ENCODE peak calls at places on chromosomes 12 and 14, in five cellular contexts. L is left colon, Z is esophagus squamous epithelium, D is NB4, U is AG08395. N is an unnamed sample.

GRCh38 chr14:105118646-105119409 is 49.7 kb downstream of the JAG2 start:
- DNase-seq in L (no peak), Z (no peak), U (no peak), D (no peak), N (no peak)

GRCh38 chr14:36241183-36241582 is 64.7 kb upstream of the PTCSC3 start:
- DNase-seq in L (no peak), Z (no peak), U (no peak), D (peak), N (peak)

GRCh38 chr14:20522332-20522731 is 17.0 kb downstream of the RNASE10 start:
- DNase-seq in U (no peak), L (no peak), D (peak), Z (no peak), N (no peak)

GRCh38 chr12:78490841-78491240 is 373.7 kb upstream of the SYT1 start:
- DNase-seq in Z (no peak), L (no peak), U (peak), D (no peak), N (no peak)

GRCh38 chr12:56188786-56189335 is 422 bp downstream of the SMARCC2 start:
- DNase-seq in U (no peak), Z (no peak), D (no peak), L (no peak), N (no peak)

GRCh38 chr12:53173085-53173715 is 7.3 kb upstream of the ZNF740 start:
- DNase-seq in D (no peak), U (peak), Z (no peak), L (no peak), N (no peak)

GRCh38 chr12:58537278-58537677 is 383.0 kb downstream of the LRIG3 start:
- DNase-seq in D (no peak), U (peak), L (no peak), Z (no peak), N (no peak)

GRCh38 chr14:61653507-61653906 is 41.8 kb upstream of the HIF1A start:
- DNase-seq in D (no peak), Z (no peak), L (no peak), U (peak), N (no peak)

GRCh38 chr14:105028251-105028927 is 7.5 kb upstream of the CDCA4 start:
- DNase-seq in U (peak), D (no peak), Z (no peak), L (no peak), N (no peak)

GRCh38 chr14:105375635-105376057 is 22.7 kb upstream of the TEX22 start:
- DNase-seq in D (peak), L (no peak), U (no peak), Z (no peak), N (peak)

GRCh38 chr14:64123241-64123956 is 170.8 kb downstream of the ESR2 start:
- DNase-seq in L (no peak), Z (no peak), U (no peak), D (no peak), N (no peak)

GRCh38 chr12:76300297-76300665 is 47.9 kb downstream of the BBS10 start:
- DNase-seq in L (no peak), D (no peak), U (no peak), Z (no peak), N (no peak)

GRCh38 chr14:104797112-104798044 is 1.8 kb upstream of the AKT1 start:
- DNase-seq in D (no peak), Z (no peak), L (peak), U (peak), N (no peak)

GRCh38 chr14:30519961-30520360 is 39.0 kb upstream of the G2E3 start:
- DNase-seq in D (no peak), Z (no peak), U (no peak), L (no peak), N (no peak)

GRCh38 chr14:59139324-59139723 is 49.1 kb upstream of the DAAM1 start:
- DNase-seq in U (no peak), D (no peak), L (no peak), Z (no peak), N (no peak)

GRCh38 chr14:54170301-54170700 is 213.7 kb upstream of the BMP4 start:
- DNase-seq in Z (no peak), L (no peak), U (no peak), D (no peak), N (no peak)

GRCh38 chr14:53896773-53897172 is 59.9 kb downstream of the BMP4 start:
- DNase-seq in L (no peak), U (peak), Z (no peak), D (no peak), N (no peak)

GRCh38 chr12:51430196-51430895 is 5.7 kb downstream of the SLC4A8 start:
- DNase-seq in U (no peak), L (no peak), Z (no peak), D (no peak), N (no peak)

GRCh38 chr14:21090194-21090939 is 8.1 kb downstream of the ZNF219 start:
- DNase-seq in L (peak), D (peak), U (no peak), Z (no peak), N (peak)

GRCh38 chr12:4268549-4269181 is 4.9 kb upstream of the CCND2 start:
- DNase-seq in Z (no peak), D (peak), L (peak), U (no peak), N (peak)

GRCh38 chr12:59980491-59980890 is 384.7 kb downstream of the SLC16A7 start:
- DNase-seq in U (no peak), D (no peak), Z (no peak), L (no peak), N (no peak)

GRCh38 chr12:53776872-53777271 is 25.1 kb upstream of the CISTR start:
- DNase-seq in L (no peak), U (no peak), Z (no peak), D (no peak), N (no peak)